ENCODE peak calls at places on chromosomes 2 and 18, in nine cellular contexts. M, Z, I, G, X, O, K, W and T are unnamed samples. For H3K27me3, the result is how much of the 10 kb centered on the place peaks cover.

GRCh38 chr2:207394203-207394741 is 135.5 kb upstream of the CREB1 start:
- DNase-seq in Z (no peak), K (no peak), G (peak), M (no peak), X (peak), W (no peak), O (no peak), I (no peak), T (peak)

GRCh38 chr2:76128622-76129021 is 417.9 kb upstream of the GCFC2 start:
- DNase-seq in O (no peak), K (no peak), Z (no peak), G (no peak), M (no peak), W (no peak), X (no peak), I (no peak), T (no peak)

GRCh38 chr2:45237850-45238542 is 228.7 kb upstream of the SIX2 start:
- DNase-seq in M (no peak), G (peak), K (peak), I (no peak), O (no peak), W (no peak), X (peak), Z (no peak), T (peak)

GRCh38 chr2:160411167-160411566 is 82.4 kb downstream of the RBMS1 start:
- DNase-seq in I (no peak), M (no peak), W (no peak), O (peak), G (no peak), X (peak), K (peak), Z (peak), T (no peak)

GRCh38 chr2:39377226-39377939 is 59.7 kb downstream of the MAP4K3 start:
- DNase-seq in M (no peak), Z (no peak), W (no peak), O (no peak), I (no peak), K (no peak), G (no peak), X (peak), T (no peak)

GRCh38 chr2:151614606-151615306 is 119.5 kb downstream of the NEB start:
- DNase-seq in G (no peak), K (no peak), Z (no peak), O (no peak), M (no peak), X (no peak), W (no peak), I (no peak), T (no peak)

GRCh38 chr2:61993422-61994024 is 88.0 kb downstream of the COMMD1 start:
- DNase-seq in O (no peak), M (no peak), W (no peak), X (peak), Z (no peak), K (peak), G (peak), I (no peak), T (no peak)

GRCh38 chr18:29874519-29875098 is 1167.9 kb downstream of the DSC3 start:
- DNase-seq in M (no peak), I (no peak), X (peak), W (no peak), G (peak), O (no peak), K (no peak), Z (no peak), T (peak)

GRCh38 chr2:67840460-67841068 is 222.2 kb downstream of the C1D start:
- DNase-seq in I (peak), K (peak), O (no peak), W (peak), G (peak), X (peak), M (no peak), Z (peak), T (peak)

GRCh38 chr18:78980279-78980771 is 707 bp downstream of the SALL3 start:
- DNase-seq in X (peak), K (no peak), Z (no peak), I (no peak), W (no peak), G (no peak), O (no peak), M (no peak), T (no peak)

GRCh38 chr2:99754215-99754614 is 264.4 kb upstream of the REV1 start:
- DNase-seq in K (no peak), W (no peak), I (no peak), O (no peak), M (no peak), Z (no peak), X (peak), G (peak), T (no peak)

GRCh38 chr2:37232131-37232933 is 874 bp downstream of the NDUFAF7 start:
- DNase-seq in K (peak), Z (no peak), M (no peak), X (peak), O (no peak), W (peak), G (peak), I (no peak), T (no peak)

GRCh38 chr18:26864658-26865057 is 849 bp downstream of the AQP4 start:
- DNase-seq in Z (no peak), G (no peak), W (no peak), O (no peak), I (no peak), M (no peak), K (no peak), X (no peak), T (no peak)

GRCh38 chr18:3138274-3138975 is 81.3 kb downstream of the MYOM1 start:
- DNase-seq in W (no peak), K (peak), X (no peak), O (no peak), Z (no peak), I (no peak), G (no peak), M (no peak), T (no peak)

GRCh38 chr2:99878951-99879350 is 263.4 kb downstream of the AFF3 start:
- DNase-seq in X (peak), M (no peak), I (no peak), K (no peak), W (no peak), O (no peak), G (peak), Z (no peak), T (no peak)

GRCh38 chr2:218357194-218358177 is 829 bp downstream of the CATIP start:
- DNase-seq in I (no peak), O (no peak), M (no peak), K (peak), X (no peak), G (no peak), Z (no peak), W (no peak), T (no peak)

GRCh38 chr18:45634454-45634853 is 19.2 kb downstream of the SLC14A2 start:
- DNase-seq in G (no peak), M (no peak), I (no peak), K (no peak), Z (no peak), O (no peak), X (no peak), W (no peak), T (no peak)

GRCh38 chr2:172945511-172945850 is 130.2 kb upstream of the MAP3K20 start:
- DNase-seq in G (no peak), I (no peak), O (no peak), K (no peak), X (no peak), Z (no peak), W (no peak), M (no peak), T (no peak)

GRCh38 chr2:163655672-163656071 is 80.1 kb downstream of the FIGN start:
- DNase-seq in G (no peak), I (no peak), Z (no peak), W (no peak), X (peak), O (no peak), K (no peak), M (no peak), T (no peak)

GRCh38 chr18:59681051-59681450 is 16.2 kb downstream of the CCBE1 start:
- DNase-seq in G (no peak), I (no peak), W (peak), K (no peak), M (no peak), X (no peak), Z (no peak), O (no peak), T (no peak)

GRCh38 chr18:59685501-59685900 is 11.7 kb downstream of the CCBE1 start:
- DNase-seq in K (no peak), G (no peak), M (no peak), I (no peak), Z (no peak), W (peak), O (no peak), X (no peak), T (no peak)

GRCh38 chr18:59686260-59686659 is 11.0 kb downstream of the CCBE1 start:
- DNase-seq in O (no peak), G (no peak), I (no peak), K (no peak), X (no peak), W (peak), Z (no peak), M (no peak), T (no peak)

GRCh38 chr18:59681521-59682004 is 15.7 kb downstream of the CCBE1 start:
- DNase-seq in Z (no peak), K (no peak), O (no peak), G (no peak), M (no peak), I (no peak), X (no peak), W (peak), T (no peak)
- H3K4me3 ChIP-seq in Z (no peak), K (no peak), O (no peak), G (no peak), M (no peak), I (no peak), X (no peak), W (no peak), T (no peak)

GRCh38 chr2:158795110-158795924 is at the start of gene DAPL1:
- DNase-seq in K (peak), G (no peak), O (no peak), Z (no peak), I (no peak), X (no peak), M (no peak), W (no peak), T (no peak)

GRCh38 chr2:158797963-158798700 is 3.0 kb downstream of the DAPL1 start:
- DNase-seq in K (no peak), M (no peak), Z (no peak), G (no peak), O (no peak), W (no peak), X (peak), I (no peak), T (no peak)

GRCh38 chr2:158799181-158799580 is 4.1 kb downstream of the DAPL1 start:
- DNase-seq in Z (no peak), W (no peak), K (no peak), X (no peak), I (no peak), G (no peak), M (no peak), O (no peak), T (no peak)

DNA sequence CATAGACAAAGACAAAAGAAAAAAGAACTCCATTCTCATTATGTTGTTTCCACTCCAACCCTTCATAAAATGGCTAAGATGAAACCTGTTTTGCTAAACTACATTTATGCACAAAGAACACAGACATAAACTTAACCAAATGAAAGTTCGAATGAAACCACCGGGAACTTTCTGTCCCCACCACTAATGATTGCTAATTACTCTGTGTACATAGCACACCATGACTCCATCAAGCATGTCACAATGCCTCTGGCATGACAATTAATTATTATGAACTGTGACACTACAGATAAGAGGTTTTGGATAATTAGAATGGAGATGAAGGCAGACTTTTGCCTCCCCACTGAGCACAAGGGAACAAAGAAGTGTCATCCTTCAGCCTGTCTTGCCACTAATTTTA is 1.5 kb downstream of the DAPL1 start:
- DNase-seq in O (no peak), G (no peak), K (no peak), M (no peak), I (no peak), X (no peak), W (no peak), Z (no peak), T (no peak)
- H3K27me3 ChIP-seq in O (under half), G (under half), K (under half), M (under half), I (under half), X (under half), W (under half), Z (under half), T (under half)

GRCh38 chr18:59861963-59862819 is 37.6 kb upstream of the PMAIP1 start:
- DNase-seq in W (no peak), M (no peak), K (no peak), Z (no peak), G (no peak), O (no peak), I (no peak), X (no peak), T (no peak)
- H3K4me3 ChIP-seq in W (no peak), M (no peak), K (no peak), Z (no peak), G (no peak), O (no peak), I (no peak), X (no peak), T (no peak)

GRCh38 chr2:102154364-102154763 is 11.8 kb downstream of the IL1R1 start:
- DNase-seq in O (no peak), K (no peak), X (no peak), Z (no peak), G (no peak), I (no peak), M (no peak), W (no peak), T (no peak)
- H3K27me3 ChIP-seq in O (under half), K (under half), X (under half), Z (under half), G (under half), I (under half), M (under half), W (under half), T (under half)

GRCh38 chr2:46548521-46549144 is 69.3 kb downstream of the TMEM247 start:
- DNase-seq in G (no peak), I (no peak), K (no peak), Z (no peak), X (no peak), O (no peak), W (no peak), M (no peak), T (no peak)

GRCh38 chr2:46549159-46549902 is 70.0 kb downstream of the TMEM247 start:
- DNase-seq in I (no peak), Z (no peak), K (no peak), W (no peak), M (no peak), O (no peak), G (no peak), X (no peak), T (no peak)

GRCh38 chr2:46548103-46548486 is 68.7 kb downstream of the TMEM247 start:
- DNase-seq in W (no peak), O (no peak), I (peak), Z (no peak), K (peak), G (no peak), M (no peak), X (no peak), T (no peak)

GRCh38 chr2:46545015-46545839 is 65.9 kb downstream of the TMEM247 start:
- DNase-seq in G (no peak), K (no peak), O (no peak), W (no peak), Z (no peak), X (peak), M (no peak), I (no peak), T (no peak)

DNA sequence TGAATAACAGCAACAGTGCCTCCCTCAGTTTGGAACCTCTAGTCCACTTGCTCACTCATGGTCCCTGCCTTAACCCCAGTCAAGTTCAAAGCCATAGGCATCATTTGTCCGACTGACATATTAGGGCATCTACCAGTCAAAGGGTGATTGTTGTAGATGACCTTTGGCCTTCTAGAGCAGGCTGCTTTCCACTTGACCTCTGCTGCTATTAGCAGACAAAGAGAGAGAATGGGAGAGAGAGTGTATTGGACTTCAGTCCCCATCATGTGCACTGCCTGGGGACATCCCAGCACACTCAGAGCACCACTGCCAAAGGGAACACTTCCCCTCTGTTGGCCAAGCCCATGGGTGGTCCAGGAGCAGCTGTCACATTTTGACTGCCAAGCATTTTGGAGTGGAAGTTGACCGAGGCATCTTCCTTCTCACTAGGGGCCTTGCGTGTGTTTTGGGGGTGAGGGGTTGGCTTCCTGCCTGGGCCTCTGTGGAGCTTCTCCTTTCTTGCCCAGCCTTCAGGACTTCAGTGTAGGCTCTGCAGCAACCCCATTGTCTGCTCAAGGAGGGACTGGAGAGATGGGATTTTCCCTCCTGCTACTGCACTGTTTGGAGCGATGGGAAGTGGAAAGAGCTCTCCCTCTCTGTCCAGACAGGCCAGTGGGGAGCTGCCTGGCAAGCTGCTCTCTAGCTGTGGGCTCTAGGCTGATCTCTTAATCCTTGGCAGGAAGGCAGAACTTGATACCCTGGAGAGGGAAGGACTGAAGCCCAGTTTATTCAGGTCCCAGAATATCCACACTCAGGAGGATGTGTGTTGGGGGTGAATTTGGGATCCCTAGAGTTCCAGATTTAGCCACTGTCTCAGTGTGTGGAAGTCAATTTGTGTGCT is 68.1 kb downstream of the TMEM247 start:
- DNase-seq in Z (no peak), O (no peak), K (peak), G (no peak), X (no peak), W (peak), M (no peak), I (peak), T (no peak)
- H3K4me3 ChIP-seq in Z (no peak), O (no peak), K (no peak), G (no peak), X (no peak), W (no peak), M (no peak), I (peak), T (no peak)

GRCh38 chr2:199464614-199465352 is 7.0 kb upstream of the SATB2 start:
- DNase-seq in X (no peak), O (no peak), Z (no peak), M (no peak), K (no peak), I (no peak), G (no peak), W (no peak), T (no peak)
- H3K27me3 ChIP-seq in X (half or more), O (half or more), Z (under half), M (half or more), K (half or more), I (half or more), G (half or more), W (half or more), T (half or more)

DNA sequence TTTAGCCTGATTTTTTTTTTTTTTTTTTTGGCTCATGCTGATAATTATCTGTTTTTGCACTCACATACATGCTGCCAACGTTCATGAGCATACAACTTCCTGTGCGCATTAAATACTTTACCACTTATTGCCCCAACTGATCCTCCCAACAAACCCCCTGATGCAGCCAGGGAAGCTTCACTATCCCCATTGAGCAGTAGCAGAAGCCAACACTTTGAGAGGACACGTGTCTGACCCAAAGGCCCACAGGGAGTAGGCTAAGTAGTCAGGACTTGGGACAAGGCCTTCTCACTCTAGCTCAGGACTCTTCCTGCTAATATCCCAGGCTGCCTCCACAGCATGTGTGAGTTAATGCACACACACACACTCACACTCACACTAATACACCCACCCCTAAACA is 36.2 kb upstream of the MAT2A start:
- DNase-seq in W (no peak), X (no peak), G (no peak), O (no peak), K (no peak), M (no peak), Z (no peak), I (no peak), T (no peak)
- H3K4me3 ChIP-seq in W (no peak), X (no peak), G (no peak), O (no peak), K (no peak), M (no peak), Z (no peak), I (no peak), T (no peak)

DNA sequence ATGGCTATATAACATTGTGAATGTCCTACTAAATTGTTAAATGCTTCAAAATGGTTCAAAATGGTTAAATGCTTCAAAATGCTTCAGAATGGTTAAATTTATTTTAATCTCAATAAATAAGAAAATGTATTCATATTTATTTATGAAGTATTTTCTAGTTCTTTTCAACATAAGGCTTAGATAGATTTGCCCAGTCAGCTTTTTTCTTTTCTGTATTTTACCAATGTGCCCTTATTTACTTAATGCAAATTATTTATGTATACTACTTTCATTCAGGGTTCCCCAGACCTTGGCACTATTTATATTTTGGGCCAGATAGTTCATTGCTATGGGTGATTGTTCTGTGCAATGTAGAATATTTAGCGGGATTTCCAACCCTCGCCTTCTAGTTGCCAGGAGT is 546.7 kb downstream of the RIT2 start:
- DNase-seq in Z (no peak), M (no peak), O (no peak), W (no peak), X (no peak), G (no peak), I (no peak), K (no peak), T (no peak)
- H3K27me3 ChIP-seq in Z (under half), M (under half), O (under half), W (under half), X (under half), G (under half), I (under half), K (under half), T (under half)

DNA sequence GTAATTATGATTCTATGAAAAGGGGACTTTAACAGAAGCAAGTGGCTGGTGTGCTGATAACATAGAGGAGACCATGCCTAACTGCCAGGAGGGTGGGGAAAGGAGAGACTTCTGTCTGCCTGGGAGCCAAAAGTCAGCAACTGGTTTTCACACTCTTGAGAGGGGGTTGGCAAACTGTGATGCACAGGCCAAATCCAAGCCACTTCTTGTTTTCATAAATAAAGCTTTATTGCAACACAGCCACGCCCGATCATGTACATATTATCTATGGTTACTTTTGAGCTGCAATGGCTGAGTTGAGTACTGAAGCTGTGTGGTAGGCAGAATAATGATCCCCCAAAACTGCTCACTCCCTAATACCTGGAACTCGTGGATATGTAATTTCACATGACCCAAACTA is 208.4 kb downstream of the LNPK start:
- DNase-seq in G (no peak), Z (no peak), O (no peak), I (no peak), K (no peak), X (no peak), W (no peak), M (no peak), T (no peak)
- H3K4me3 ChIP-seq in G (no peak), Z (no peak), O (no peak), I (no peak), K (no peak), X (no peak), W (no peak), M (no peak), T (no peak)